ENCODE peak calls at places on chromosome 1, in ten cellular contexts. One of them, this sample, is unnamed.
A peak's percentile ranks its signal among the peaks of the same experiment; 100 is the strongest.

GRCh38 chr1:228021526-228022030 is 14.8 kb downstream of the WNT3A start:
- DNase-seq in activated B cell treated with CpG ODN at 0.5 μM for 24 hours: no peak
- DNase-seq in right atrium auricular region: no peak
- DNase-seq in endodermal cell: peak; percentile 35
- DNase-seq in endothelial cell: no peak
- DNase-seq in neural crest cell: no peak
- DNase-seq in AG09309: no peak
- DNase-seq in bronchial epithelial cell: peak; percentile 16
- DNase-seq in CD8-positive, alpha-beta T cell: peak; percentile 3
- DNase-seq in Calu3: peak; percentile 39
- DNase-seq in this sample: no peak

GRCh38 chr1:223714849-223715709 is 2.7 kb downstream of the CAPN2 start:
- DNase-seq in activated B cell treated with CpG ODN at 0.5 μM for 24 hours: no peak
- DNase-seq in right atrium auricular region: no peak
- DNase-seq in endodermal cell: peak; percentile 80
- DNase-seq in endothelial cell: peak; percentile 15
- DNase-seq in neural crest cell: no peak
- DNase-seq in AG09309: peak; percentile 75
- DNase-seq in bronchial epithelial cell: peak; percentile 98
- DNase-seq in CD8-positive, alpha-beta T cell: no peak
- DNase-seq in Calu3: peak; percentile 89
- DNase-seq in this sample: no peak

GRCh38 chr1:35544976-35545375 is 12.2 kb downstream of the KIAA0319L start:
- DNase-seq in activated B cell treated with CpG ODN at 0.5 μM for 24 hours: no peak
- DNase-seq in right atrium auricular region: no peak
- DNase-seq in endodermal cell: peak; percentile 89
- DNase-seq in endothelial cell: peak; percentile 55
- DNase-seq in neural crest cell: no peak
- DNase-seq in AG09309: no peak
- DNase-seq in bronchial epithelial cell: no peak
- DNase-seq in CD8-positive, alpha-beta T cell: peak; percentile 61
- DNase-seq in Calu3: peak; percentile 38
- DNase-seq in this sample: no peak

GRCh38 chr1:25757151-25757845 is 42.7 kb upstream of the SELENON start:
- DNase-seq in activated B cell treated with CpG ODN at 0.5 μM for 24 hours: no peak
- DNase-seq in right atrium auricular region: no peak
- DNase-seq in endodermal cell: no peak
- DNase-seq in endothelial cell: no peak
- DNase-seq in neural crest cell: no peak
- DNase-seq in AG09309: no peak
- DNase-seq in bronchial epithelial cell: no peak
- DNase-seq in CD8-positive, alpha-beta T cell: no peak
- DNase-seq in Calu3: no peak
- DNase-seq in this sample: no peak

GRCh38 chr1:203673550-203674411 is 47.1 kb downstream of the ATP2B4 start:
- DNase-seq in activated B cell treated with CpG ODN at 0.5 μM for 24 hours: no peak
- DNase-seq in right atrium auricular region: peak; percentile 78
- DNase-seq in endodermal cell: peak; percentile 71
- DNase-seq in endothelial cell: peak; percentile 58
- DNase-seq in neural crest cell: peak; percentile 26
- DNase-seq in AG09309: peak; percentile 61
- DNase-seq in bronchial epithelial cell: peak; percentile 93
- DNase-seq in CD8-positive, alpha-beta T cell: peak; percentile 69
- DNase-seq in Calu3: peak; percentile 80
- DNase-seq in this sample: peak; percentile 32

GRCh38 chr1:60223370-60223652 is 149.7 kb upstream of the C1orf87 start:
- DNase-seq in activated B cell treated with CpG ODN at 0.5 μM for 24 hours: no peak
- DNase-seq in right atrium auricular region: no peak
- DNase-seq in endodermal cell: no peak
- DNase-seq in endothelial cell: no peak
- DNase-seq in neural crest cell: no peak
- DNase-seq in AG09309: no peak
- DNase-seq in bronchial epithelial cell: no peak
- DNase-seq in CD8-positive, alpha-beta T cell: no peak
- DNase-seq in Calu3: no peak
- DNase-seq in this sample: no peak

GRCh38 chr1:32138965-32139364 is 31.1 kb downstream of the KPNA6 start:
- DNase-seq in activated B cell treated with CpG ODN at 0.5 μM for 24 hours: no peak
- DNase-seq in right atrium auricular region: no peak
- DNase-seq in endodermal cell: no peak
- DNase-seq in endothelial cell: no peak
- DNase-seq in neural crest cell: no peak
- DNase-seq in AG09309: no peak
- DNase-seq in bronchial epithelial cell: peak; percentile 80
- DNase-seq in CD8-positive, alpha-beta T cell: no peak
- DNase-seq in Calu3: no peak
- DNase-seq in this sample: no peak

GRCh38 chr1:31912839-31913239 is 25.3 kb downstream of the PTP4A2 start:
- DNase-seq in activated B cell treated with CpG ODN at 0.5 μM for 24 hours: no peak
- DNase-seq in right atrium auricular region: no peak
- DNase-seq in endodermal cell: no peak
- DNase-seq in endothelial cell: no peak
- DNase-seq in neural crest cell: no peak
- DNase-seq in AG09309: no peak
- DNase-seq in bronchial epithelial cell: no peak
- DNase-seq in CD8-positive, alpha-beta T cell: no peak
- DNase-seq in Calu3: no peak
- DNase-seq in this sample: no peak

GRCh38 chr1:237146247-237146646 is 104.3 kb downstream of the RYR2 start:
- DNase-seq in activated B cell treated with CpG ODN at 0.5 μM for 24 hours: no peak
- DNase-seq in right atrium auricular region: no peak
- DNase-seq in endodermal cell: peak; percentile 48
- DNase-seq in endothelial cell: no peak
- DNase-seq in neural crest cell: no peak
- DNase-seq in AG09309: no peak
- DNase-seq in bronchial epithelial cell: no peak
- DNase-seq in CD8-positive, alpha-beta T cell: no peak
- DNase-seq in Calu3: no peak
- DNase-seq in this sample: no peak

GRCh38 chr1:197173571-197174482 is 27.4 kb upstream of the ASPM start:
- DNase-seq in activated B cell treated with CpG ODN at 0.5 μM for 24 hours: no peak
- DNase-seq in right atrium auricular region: no peak
- DNase-seq in endodermal cell: no peak
- DNase-seq in endothelial cell: no peak
- DNase-seq in neural crest cell: no peak
- DNase-seq in AG09309: no peak
- DNase-seq in bronchial epithelial cell: peak; percentile 32
- DNase-seq in CD8-positive, alpha-beta T cell: no peak
- DNase-seq in Calu3: peak; percentile 59
- DNase-seq in this sample: no peak

GRCh38 chr1:209823143-209824041 is 4.4 kb upstream of the UTP25 start:
- DNase-seq in activated B cell treated with CpG ODN at 0.5 μM for 24 hours: no peak
- DNase-seq in right atrium auricular region: no peak
- DNase-seq in endodermal cell: no peak
- DNase-seq in endothelial cell: no peak
- DNase-seq in neural crest cell: no peak
- DNase-seq in AG09309: no peak
- DNase-seq in bronchial epithelial cell: peak; percentile 97
- DNase-seq in CD8-positive, alpha-beta T cell: peak; percentile 11
- DNase-seq in Calu3: peak; percentile 28
- DNase-seq in this sample: no peak

GRCh38 chr1:192564099-192564498 is 11.5 kb upstream of the RGS1 start:
- DNase-seq in activated B cell treated with CpG ODN at 0.5 μM for 24 hours: no peak
- DNase-seq in right atrium auricular region: no peak
- DNase-seq in endodermal cell: no peak
- DNase-seq in endothelial cell: no peak
- DNase-seq in neural crest cell: no peak
- DNase-seq in AG09309: no peak
- DNase-seq in bronchial epithelial cell: no peak
- DNase-seq in CD8-positive, alpha-beta T cell: no peak
- DNase-seq in Calu3: no peak
- DNase-seq in this sample: no peak

DNA sequence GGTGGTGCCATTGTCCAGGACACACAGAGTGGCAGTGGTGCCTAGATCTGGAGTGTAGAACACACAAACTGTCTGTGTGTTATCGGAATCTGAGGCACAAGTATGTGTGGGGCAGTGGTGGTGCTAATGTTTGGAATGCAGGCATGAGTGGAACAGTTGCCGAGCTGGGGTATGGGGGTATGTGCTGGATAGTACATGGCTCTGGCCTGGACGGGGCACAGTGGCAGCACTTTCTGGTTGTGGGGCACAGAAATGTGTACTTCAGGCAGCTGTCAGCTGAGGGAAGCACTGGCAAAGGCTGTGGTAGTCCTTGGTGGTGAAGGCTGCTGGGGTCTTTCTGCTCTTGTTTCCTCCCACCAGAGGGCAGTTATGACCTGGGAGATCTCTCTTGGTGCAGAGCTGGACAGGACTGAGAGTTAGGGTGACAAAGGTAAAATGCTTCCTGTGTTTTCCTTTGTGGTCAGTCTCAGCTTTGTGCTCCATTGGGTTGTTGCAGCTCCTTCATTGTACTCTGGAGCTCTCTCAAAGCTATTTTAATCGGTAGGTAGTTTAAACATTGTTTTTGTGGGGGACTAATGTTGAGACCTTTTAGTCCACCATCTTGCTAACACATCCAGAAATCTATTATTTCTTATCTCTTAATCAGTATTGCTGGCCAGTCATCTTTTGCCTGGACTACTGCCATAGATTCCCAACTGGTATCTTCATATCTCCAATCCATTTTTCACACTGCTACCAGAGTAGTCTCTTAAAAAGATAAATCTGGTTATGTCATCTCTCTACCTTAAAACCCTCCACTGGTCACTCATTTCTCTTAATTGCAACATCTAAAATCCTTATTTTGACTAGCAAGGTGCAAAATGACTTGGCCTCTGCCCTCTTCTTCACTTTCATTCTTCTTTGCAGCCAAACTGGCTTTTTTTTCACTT is 83.9 kb upstream of the NBPF4 start:
- DNase-seq in activated B cell treated with CpG ODN at 0.5 μM for 24 hours: no peak
- DNase-seq in right atrium auricular region: no peak
- DNase-seq in endodermal cell: peak; percentile 82
- DNase-seq in endothelial cell: no peak
- DNase-seq in neural crest cell: no peak
- DNase-seq in AG09309: no peak
- DNase-seq in bronchial epithelial cell: no peak
- DNase-seq in CD8-positive, alpha-beta T cell: no peak
- DNase-seq in Calu3: peak; percentile 12
- DNase-seq in this sample: no peak
- TF ChIP-seq CTCF in activated B cell treated with CpG ODN at 0.5 μM for 24 hours: no peak
- TF ChIP-seq CTCF in right atrium auricular region: no peak
- TF ChIP-seq CTCF in endodermal cell: peak; percentile 82
- TF ChIP-seq CTCF in endothelial cell: no peak
- TF ChIP-seq CTCF in neural crest cell: peak; percentile 30
- TF ChIP-seq CTCF in AG09309: peak; percentile 15
- TF ChIP-seq CTCF in bronchial epithelial cell: no peak
- TF ChIP-seq CTCF in CD8-positive, alpha-beta T cell: no peak
- TF ChIP-seq CTCF in Calu3: no peak
- TF ChIP-seq CTCF in this sample: no peak

GRCh38 chr1:184340984-184341383 is 45.8 kb upstream of the C1orf21 start:
- DNase-seq in activated B cell treated with CpG ODN at 0.5 μM for 24 hours: no peak
- DNase-seq in right atrium auricular region: no peak
- DNase-seq in endodermal cell: no peak
- DNase-seq in endothelial cell: no peak
- DNase-seq in neural crest cell: no peak
- DNase-seq in AG09309: no peak
- DNase-seq in bronchial epithelial cell: no peak
- DNase-seq in CD8-positive, alpha-beta T cell: no peak
- DNase-seq in Calu3: no peak
- DNase-seq in this sample: no peak
- TF ChIP-seq CTCF in activated B cell treated with CpG ODN at 0.5 μM for 24 hours: no peak
- TF ChIP-seq CTCF in right atrium auricular region: peak; percentile 21
- TF ChIP-seq CTCF in endodermal cell: peak; percentile 67
- TF ChIP-seq CTCF in endothelial cell: peak; percentile 11
- TF ChIP-seq CTCF in neural crest cell: peak; percentile 34
- TF ChIP-seq CTCF in AG09309: peak; percentile 36
- TF ChIP-seq CTCF in bronchial epithelial cell: no peak
- TF ChIP-seq CTCF in CD8-positive, alpha-beta T cell: no peak
- TF ChIP-seq CTCF in Calu3: peak; percentile 12
- TF ChIP-seq CTCF in this sample: no peak

GRCh38 chr1:150484861-150485260 is 2.4 kb upstream of the TARS2 start:
- DNase-seq in activated B cell treated with CpG ODN at 0.5 μM for 24 hours: no peak
- DNase-seq in right atrium auricular region: no peak
- DNase-seq in endodermal cell: no peak
- DNase-seq in endothelial cell: no peak
- DNase-seq in neural crest cell: no peak
- DNase-seq in AG09309: peak; percentile 20
- DNase-seq in bronchial epithelial cell: peak; percentile 58
- DNase-seq in CD8-positive, alpha-beta T cell: no peak
- DNase-seq in Calu3: peak; percentile 26
- DNase-seq in this sample: no peak
- TF ChIP-seq CTCF in activated B cell treated with CpG ODN at 0.5 μM for 24 hours: no peak
- TF ChIP-seq CTCF in right atrium auricular region: peak; percentile 23
- TF ChIP-seq CTCF in endodermal cell: peak; percentile 55
- TF ChIP-seq CTCF in endothelial cell: no peak
- TF ChIP-seq CTCF in neural crest cell: no peak
- TF ChIP-seq CTCF in AG09309: peak; percentile 64
- TF ChIP-seq CTCF in bronchial epithelial cell: peak; percentile 32
- TF ChIP-seq CTCF in CD8-positive, alpha-beta T cell: no peak
- TF ChIP-seq CTCF in Calu3: no peak
- TF ChIP-seq CTCF in this sample: no peak

GRCh38 chr1:156259805-156260204 is 11.9 kb upstream of the PAQR6 start:
- DNase-seq in activated B cell treated with CpG ODN at 0.5 μM for 24 hours: no peak
- DNase-seq in right atrium auricular region: no peak
- DNase-seq in endodermal cell: no peak
- DNase-seq in endothelial cell: no peak
- DNase-seq in neural crest cell: no peak
- DNase-seq in AG09309: no peak
- DNase-seq in bronchial epithelial cell: no peak
- DNase-seq in CD8-positive, alpha-beta T cell: no peak
- DNase-seq in Calu3: no peak
- DNase-seq in this sample: no peak
- TF ChIP-seq CTCF in activated B cell treated with CpG ODN at 0.5 μM for 24 hours: no peak
- TF ChIP-seq CTCF in right atrium auricular region: no peak
- TF ChIP-seq CTCF in endodermal cell: peak; percentile 62
- TF ChIP-seq CTCF in endothelial cell: no peak
- TF ChIP-seq CTCF in neural crest cell: no peak
- TF ChIP-seq CTCF in AG09309: no peak
- TF ChIP-seq CTCF in bronchial epithelial cell: no peak
- TF ChIP-seq CTCF in CD8-positive, alpha-beta T cell: no peak
- TF ChIP-seq CTCF in Calu3: no peak
- TF ChIP-seq CTCF in this sample: no peak